ENCODE peak calls at places on chromosomes 3 and 15, in six cellular contexts. One of them, this sample, is unnamed.

GRCh38 chr3:157572559-157573270 is 69.5 kb upstream of the VEPH1 start:
- DNase-seq in T-helper 1 cell: peak; percentile 17
- DNase-seq in activated CD8-positive, alpha-beta memory T cell treated with anti-CD3 and anti-CD28 coated beads for 24 hours: no peak
- DNase-seq in kidney glomerular epithelial cell: peak; percentile 40
- DNase-seq in GM04503: no peak
- DNase-seq in thyroid gland: peak; percentile 33
- DNase-seq in this sample: peak; percentile 41

GRCh38 chr3:80043226-80043625 is 275.4 kb upstream of the ROBO1 start:
- DNase-seq in T-helper 1 cell: no peak
- DNase-seq in thyroid gland: no peak
- DNase-seq in GM04503: no peak
- DNase-seq in activated CD8-positive, alpha-beta memory T cell treated with anti-CD3 and anti-CD28 coated beads for 24 hours: no peak
- DNase-seq in kidney glomerular epithelial cell: no peak
- DNase-seq in this sample: no peak

GRCh38 chr15:68734886-68735285 is 85.8 kb downstream of the ANP32A start:
- DNase-seq in kidney glomerular epithelial cell: no peak
- DNase-seq in activated CD8-positive, alpha-beta memory T cell treated with anti-CD3 and anti-CD28 coated beads for 24 hours: no peak
- DNase-seq in GM04503: no peak
- DNase-seq in thyroid gland: no peak
- DNase-seq in T-helper 1 cell: no peak
- DNase-seq in this sample: no peak

GRCh38 chr15:76337739-76338554 is 1.4 kb downstream of the ISL2 start:
- DNase-seq in T-helper 1 cell: peak; percentile 43
- DNase-seq in GM04503: no peak
- DNase-seq in thyroid gland: no peak
- DNase-seq in activated CD8-positive, alpha-beta memory T cell treated with anti-CD3 and anti-CD28 coated beads for 24 hours: peak; percentile 66
- DNase-seq in kidney glomerular epithelial cell: no peak
- DNase-seq in this sample: no peak

GRCh38 chr3:151425640-151426336 is 35.1 kb downstream of the IGSF10 start:
- DNase-seq in kidney glomerular epithelial cell: no peak
- DNase-seq in thyroid gland: no peak
- DNase-seq in activated CD8-positive, alpha-beta memory T cell treated with anti-CD3 and anti-CD28 coated beads for 24 hours: no peak
- DNase-seq in T-helper 1 cell: no peak
- DNase-seq in GM04503: no peak
- DNase-seq in this sample: no peak

GRCh38 chr3:126934149-126934548 is 48.8 kb upstream of the PLXNA1 start:
- DNase-seq in T-helper 1 cell: no peak
- DNase-seq in kidney glomerular epithelial cell: peak; percentile 88
- DNase-seq in GM04503: peak; percentile 23
- DNase-seq in activated CD8-positive, alpha-beta memory T cell treated with anti-CD3 and anti-CD28 coated beads for 24 hours: no peak
- DNase-seq in thyroid gland: peak; percentile 53
- DNase-seq in this sample: no peak

GRCh38 chr3:100260081-100260684 is 609 bp upstream of the TBC1D23 start:
- DNase-seq in activated CD8-positive, alpha-beta memory T cell treated with anti-CD3 and anti-CD28 coated beads for 24 hours: peak; percentile 62
- DNase-seq in kidney glomerular epithelial cell: no peak
- DNase-seq in GM04503: no peak
- DNase-seq in thyroid gland: peak; percentile 48
- DNase-seq in T-helper 1 cell: no peak
- DNase-seq in this sample: peak; percentile 14

GRCh38 chr3:4474683-4475490 is 7.8 kb upstream of the SUMF1 start:
- DNase-seq in T-helper 1 cell: peak; percentile 14
- DNase-seq in thyroid gland: peak; percentile 26
- DNase-seq in GM04503: no peak
- DNase-seq in kidney glomerular epithelial cell: peak; percentile 64
- DNase-seq in activated CD8-positive, alpha-beta memory T cell treated with anti-CD3 and anti-CD28 coated beads for 24 hours: no peak
- DNase-seq in this sample: peak; percentile 53

GRCh38 chr3:182331356-182331755 is 461.9 kb upstream of the ATP11B start:
- DNase-seq in activated CD8-positive, alpha-beta memory T cell treated with anti-CD3 and anti-CD28 coated beads for 24 hours: no peak
- DNase-seq in GM04503: no peak
- DNase-seq in thyroid gland: no peak
- DNase-seq in T-helper 1 cell: no peak
- DNase-seq in kidney glomerular epithelial cell: no peak
- DNase-seq in this sample: no peak

This sample was measured in body of pancreas.